ENCODE peak calls at places on chromosomes 13 and 19, in nine cellular contexts. U is kidney, E is psoas muscle, M is endodermal cell, N is body of pancreas, S is breast epithelium, J is OCI-LY7, L is pancreas, D is heart right ventricle. Y is an unnamed sample. For H3K4me1, the result is how much of the 10 kb centered on the place peaks cover.

GRCh38 chr19:43735957-43736356 is 18.8 kb downstream of the SMG9 start:
- DNase-seq in U (no peak), E (no peak), M (no peak), N (no peak), S (no peak), J (no peak), L (no peak), D (no peak), Y (no peak)

GRCh38 chr19:43574424-43575155 is 737 bp downstream of the XRCC1 start:
- DNase-seq in U (no peak), E (no peak), M (no peak), N (no peak), S (no peak), J (no peak), L (peak), D (no peak), Y (no peak)

GRCh38 chr19:35207391-35207871 is 21.1 kb downstream of the FAM187B start:
- DNase-seq in U (no peak), E (no peak), M (no peak), N (no peak), S (no peak), J (no peak), L (no peak), D (no peak), Y (no peak)

GRCh38 chr19:58519087-58519354 is 589 bp downstream of the ZBTB45 start:
- DNase-seq in U (peak), E (peak), M (peak), N (peak), S (peak), J (peak), L (peak), D (peak), Y (peak)

GRCh38 chr13:75426421-75426820 is 55.5 kb downstream of the TBC1D4 start:
- DNase-seq in U (no peak), E (no peak), M (no peak), N (no peak), S (peak), J (no peak), L (no peak), D (no peak), Y (no peak)

GRCh38 chr13:68749801-68750200 is 1357.8 kb upstream of the ATXN8OS start:
- DNase-seq in U (no peak), E (no peak), M (no peak), N (no peak), S (no peak), J (no peak), L (no peak), D (no peak), Y (no peak)

GRCh38 chr13:31468114-31468902 is 268.5 kb downstream of the B3GLCT start:
- DNase-seq in U (no peak), E (no peak), M (no peak), N (no peak), S (no peak), J (no peak), L (no peak), D (no peak), Y (no peak)

GRCh38 chr19:8575467-8575997 is 1.7 kb downstream of the MYO1F start:
- DNase-seq in U (no peak), E (no peak), M (peak), N (no peak), S (no peak), J (no peak), L (no peak), D (no peak), Y (no peak)

GRCh38 chr13:73200432-73200831 is 141.6 kb downstream of the KLF5 start:
- DNase-seq in U (no peak), E (no peak), M (no peak), N (peak), S (peak), J (no peak), L (no peak), D (no peak), Y (no peak)

GRCh38 chr13:41960700-41961697 is at the start of gene VWA8:
- DNase-seq in U (peak), E (peak), M (peak), N (peak), S (peak), J (peak), L (peak), D (peak), Y (peak)

GRCh38 chr19:13154911-13155471 is 4.8 kb downstream of the IER2 start:
- DNase-seq in U (peak), E (peak), M (peak), N (peak), S (peak), J (peak), L (peak), D (peak), Y (peak)

GRCh38 chr19:34336781-34337271 is 28.2 kb upstream of the GPI start:
- DNase-seq in U (no peak), E (no peak), M (no peak), N (no peak), S (no peak), J (peak), L (no peak), D (peak), Y (no peak)

GRCh38 chr19:11278670-11279069 is 16.3 kb upstream of the DOCK6 start:
- DNase-seq in U (no peak), E (no peak), M (peak), N (no peak), S (no peak), J (no peak), L (no peak), D (no peak), Y (no peak)

GRCh38 chr13:19618925-19619324 is 14.5 kb upstream of the MPHOSPH8 start:
- DNase-seq in U (no peak), E (no peak), M (peak), N (peak), S (no peak), J (peak), L (no peak), D (no peak), Y (no peak)

GRCh38 chr13:21735621-21736401 is 64.9 kb downstream of the FGF9 start:
- DNase-seq in U (no peak), E (no peak), M (peak), N (peak), S (no peak), J (no peak), L (no peak), D (peak), Y (peak)

GRCh38 chr19:44576843-44577565 is 36.4 kb upstream of the IGSF23 start:
- DNase-seq in U (no peak), E (no peak), M (peak), N (peak), S (no peak), J (peak), L (peak), D (no peak), Y (no peak)

GRCh38 chr13:102599451-102600012 is 2.7 kb downstream of the TPP2 start:
- DNase-seq in U (no peak), E (no peak), M (no peak), N (no peak), S (no peak), J (no peak), L (no peak), D (no peak), Y (no peak)

DNA sequence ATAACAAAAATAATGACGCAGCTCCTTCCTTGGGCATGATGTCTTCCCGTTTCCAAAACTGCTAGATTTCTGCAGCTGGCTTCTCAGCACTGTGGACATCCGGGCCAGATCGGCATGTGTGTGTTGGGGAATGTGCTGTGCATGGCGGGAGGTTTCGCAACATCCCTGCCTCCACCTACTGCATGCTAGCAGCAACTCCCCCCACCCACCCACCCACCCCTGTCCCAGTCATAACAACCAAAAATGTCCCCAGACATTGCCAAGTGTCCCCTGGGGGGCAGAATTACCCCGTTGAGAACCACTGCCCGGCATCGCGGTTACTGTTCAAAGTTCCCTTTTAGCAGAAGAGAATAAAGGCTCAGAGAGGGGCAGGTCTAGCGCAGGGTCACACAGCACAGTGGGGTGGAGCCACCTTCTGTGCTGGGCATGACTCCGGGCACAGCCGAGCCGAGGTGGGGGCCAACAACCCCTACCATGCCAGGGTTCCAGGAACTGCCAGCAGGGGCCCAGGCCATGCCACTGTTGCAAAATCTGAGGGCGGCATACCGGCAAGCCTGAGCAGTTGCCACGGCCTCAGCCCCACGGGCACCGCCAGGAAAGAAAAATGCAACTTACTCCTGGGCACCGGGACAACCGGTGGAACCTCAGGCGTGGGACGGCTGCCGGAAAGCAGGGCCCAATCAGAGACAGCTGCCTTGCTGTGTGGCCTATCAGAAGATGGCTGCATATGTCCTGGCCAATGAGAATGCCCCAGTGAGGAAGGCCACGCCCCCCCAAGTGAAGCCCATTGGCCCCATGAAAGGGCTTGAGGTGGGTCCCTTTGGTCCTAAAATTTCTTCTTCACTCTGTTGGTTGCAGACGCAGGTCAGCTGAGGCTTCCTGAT is 22.5 kb upstream of the NFIC start:
- DNase-seq in U (peak), E (peak), M (peak), N (peak), S (peak), J (peak), L (peak), D (peak), Y (peak)
- H3K4me3 ChIP-seq in U (no peak), E (peak), M (no peak), N (no peak), S (peak), J (no peak), L (no peak), D (peak), Y (peak)

DNA sequence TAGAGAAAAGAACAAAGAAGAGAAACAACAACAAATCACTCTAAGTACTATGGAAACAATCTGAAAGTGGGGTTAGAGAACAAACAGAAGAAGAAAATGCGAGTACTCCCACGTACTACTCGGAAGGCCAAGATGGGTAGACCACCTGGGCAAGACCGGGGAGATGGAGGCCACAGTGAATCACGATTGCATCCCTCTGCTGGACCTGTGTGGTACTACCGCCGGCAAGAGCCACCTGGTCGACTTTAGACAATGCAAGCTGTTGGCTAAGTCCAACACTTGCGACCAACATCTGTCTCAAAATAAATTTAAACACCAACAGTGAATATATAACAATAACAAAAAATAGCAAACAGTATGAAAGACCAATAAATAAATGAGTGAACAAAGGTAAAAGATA is 45.5 kb upstream of the ZNF91 start:
- DNase-seq in U (no peak), E (no peak), M (peak), N (no peak), S (no peak), J (peak), L (no peak), D (no peak), Y (no peak)
- TF ChIP-seq CTCF in U (peak), E (peak), M (peak), N (peak), S (no peak), J (peak), L (no peak), D (no peak), Y (peak)

DNA sequence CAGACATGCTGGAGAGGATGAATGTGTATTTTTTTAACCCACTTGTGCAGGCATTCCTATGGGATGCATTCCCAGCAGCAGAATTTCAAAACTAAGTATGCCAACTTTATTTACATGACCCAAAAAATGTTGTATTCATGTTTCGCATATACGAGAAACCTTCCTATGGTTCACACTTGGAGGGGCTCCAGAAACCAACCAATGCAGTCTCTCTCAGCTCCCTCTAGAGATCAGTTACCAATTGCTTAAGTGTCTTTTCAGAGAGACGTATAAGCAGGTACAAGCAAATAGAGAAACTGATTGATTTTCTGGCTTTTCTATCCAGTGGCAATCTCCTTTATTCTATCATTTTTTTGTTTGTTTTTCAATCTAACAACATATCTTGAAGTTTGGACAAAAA is 5.5 kb upstream of the PTOV1 start:
- DNase-seq in U (no peak), E (no peak), M (no peak), N (no peak), S (no peak), J (no peak), L (no peak), D (no peak), Y (no peak)
- H3K4me1 ChIP-seq in U (under half), E (under half), M (under half), N (under half), S (under half), J (under half), L (under half), D (under half), Y (under half)

GRCh38 chr13:97979556-97979955 is 26.1 kb downstream of the IPO5 start:
- DNase-seq in U (no peak), E (no peak), M (no peak), N (no peak), S (no peak), J (no peak), L (no peak), D (no peak), Y (no peak)
- H3K4me3 ChIP-seq in U (no peak), E (no peak), M (no peak), N (no peak), S (no peak), J (no peak), L (no peak), D (no peak), Y (no peak)

DNA sequence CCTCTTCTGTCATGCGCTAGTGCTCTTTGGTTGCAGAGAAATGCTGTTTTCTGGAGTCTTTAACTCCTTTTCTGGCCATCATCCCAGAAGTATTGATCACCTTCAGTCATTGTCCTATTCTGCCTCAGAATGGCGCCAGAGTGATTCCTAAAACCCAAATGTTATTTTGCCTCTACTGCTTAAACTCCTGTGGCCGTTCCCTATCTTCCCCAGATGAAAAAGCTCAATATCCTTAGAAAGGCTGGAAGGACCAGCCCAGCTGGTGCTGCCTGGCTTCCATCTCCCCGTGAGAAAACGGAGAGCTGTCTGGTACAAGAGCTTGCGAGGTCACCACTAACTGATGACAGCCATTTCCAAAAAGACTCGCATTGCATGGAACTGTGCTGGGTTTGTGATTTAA is 179.1 kb downstream of the RBM26 start:
- DNase-seq in U (no peak), E (no peak), M (peak), N (no peak), S (no peak), J (no peak), L (no peak), D (no peak), Y (no peak)
- TF ChIP-seq CTCF in U (no peak), E (no peak), M (peak), N (no peak), S (no peak), J (no peak), L (no peak), D (no peak), Y (no peak)

DNA sequence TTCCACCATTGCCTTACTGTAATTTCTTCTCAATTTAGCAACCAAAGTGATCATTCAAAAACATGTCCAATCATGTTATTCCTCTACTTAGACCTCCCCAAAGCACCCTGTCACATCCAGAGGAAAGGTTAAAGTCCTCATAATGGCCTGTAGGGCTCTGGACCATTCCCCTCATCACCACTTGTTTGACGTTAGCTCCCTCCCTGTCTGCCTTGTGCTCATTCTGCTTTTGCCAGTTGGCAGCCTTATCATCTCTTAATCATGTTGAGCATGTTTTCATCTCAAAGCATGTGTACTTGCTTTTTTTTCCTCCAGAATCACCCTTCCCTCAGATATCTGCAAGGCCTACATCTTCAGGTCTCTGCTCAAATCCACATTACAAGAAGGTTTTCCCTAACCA is 25.8 kb downstream of the UBAC2 start:
- DNase-seq in U (no peak), E (no peak), M (no peak), N (no peak), S (no peak), J (no peak), L (no peak), D (no peak), Y (no peak)
- H3K4me1 ChIP-seq in U (under half), E (half or more), M (under half), N (under half), S (under half), J (half or more), L (under half), D (half or more), Y (half or more)

GRCh38 chr13:24389506-24389905 is 80.1 kb downstream of the C1QTNF9 start:
- DNase-seq in U (no peak), E (no peak), M (no peak), N (no peak), S (no peak), J (no peak), L (no peak), D (no peak), Y (no peak)

GRCh38 chr13:24381539-24382265 is 72.3 kb downstream of the C1QTNF9 start:
- DNase-seq in U (no peak), E (peak), M (no peak), N (no peak), S (no peak), J (no peak), L (no peak), D (no peak), Y (no peak)

GRCh38 chr13:24386816-24387708 is 77.7 kb downstream of the C1QTNF9 start:
- DNase-seq in U (no peak), E (no peak), M (no peak), N (no peak), S (no peak), J (no peak), L (no peak), D (no peak), Y (no peak)

DNA sequence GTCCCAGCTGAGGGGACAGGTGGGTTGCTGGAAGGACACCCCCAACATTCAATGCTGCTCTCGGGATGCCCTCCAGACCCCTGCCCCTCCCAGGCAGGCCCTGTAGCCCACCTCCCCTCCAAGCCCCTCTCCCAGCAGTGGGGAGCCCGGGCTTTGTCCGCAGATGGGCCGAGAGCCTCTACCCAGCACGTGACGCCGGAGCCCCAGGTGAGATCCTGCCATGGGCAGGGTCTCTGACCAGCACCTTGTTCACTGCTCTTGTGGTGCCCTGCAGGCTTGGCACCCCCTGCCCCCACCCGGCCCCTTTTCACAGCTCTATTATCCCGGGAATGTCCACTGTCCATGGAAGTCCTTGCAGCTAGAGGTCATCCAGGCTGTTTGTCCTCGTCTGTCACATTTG is 76.5 kb downstream of the C1QTNF9 start:
- DNase-seq in U (no peak), E (no peak), M (no peak), N (no peak), S (no peak), J (no peak), L (no peak), D (no peak), Y (no peak)
- H3K4me3 ChIP-seq in U (no peak), E (no peak), M (no peak), N (no peak), S (no peak), J (no peak), L (no peak), D (no peak), Y (no peak)

GRCh38 chr19:18157465-18158063 is 4.6 kb downstream of the PIK3R2 start:
- DNase-seq in U (no peak), E (peak), M (peak), N (peak), S (peak), J (peak), L (peak), D (no peak), Y (no peak)
- TF ChIP-seq CTCF in U (no peak), E (no peak), M (no peak), N (no peak), S (no peak), J (peak), L (no peak), D (no peak), Y (no peak)

GRCh38 chr19:1858412-1859081 is 4.8 kb downstream of the KLF16 start:
- DNase-seq in U (peak), E (no peak), M (no peak), N (no peak), S (no peak), J (no peak), L (peak), D (no peak), Y (no peak)

GRCh38 chr19:1860133-1860775 is 3.1 kb downstream of the KLF16 start:
- DNase-seq in U (peak), E (peak), M (peak), N (peak), S (peak), J (peak), L (peak), D (peak), Y (peak)

GRCh38 chr19:1860821-1861598 is 2.4 kb downstream of the KLF16 start:
- DNase-seq in U (no peak), E (no peak), M (no peak), N (no peak), S (no peak), J (no peak), L (no peak), D (no peak), Y (no peak)

GRCh38 chr19:1857648-1858326 is 5.6 kb downstream of the KLF16 start:
- DNase-seq in U (peak), E (no peak), M (no peak), N (no peak), S (no peak), J (no peak), L (no peak), D (no peak), Y (peak)

DNA sequence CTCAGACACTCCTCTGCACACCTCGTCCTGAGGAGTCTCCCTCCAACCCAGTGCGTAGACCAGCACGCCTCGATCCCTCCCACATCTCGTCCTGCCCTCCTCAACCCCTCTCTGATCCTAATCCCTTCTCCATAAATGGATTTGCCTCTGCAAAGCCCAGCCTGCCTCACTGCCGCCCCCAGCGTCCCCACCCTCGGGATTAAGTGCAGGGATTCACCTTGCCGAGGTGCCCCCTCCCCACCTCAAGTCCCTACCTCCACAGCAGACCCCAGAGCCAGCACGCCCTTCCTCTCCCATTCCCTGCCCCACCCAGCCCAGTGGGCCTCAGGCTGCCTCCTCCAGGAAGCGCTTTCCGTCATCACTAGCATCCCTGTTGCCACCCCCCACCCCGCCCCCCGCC is 4.1 kb downstream of the KLF16 start:
- DNase-seq in U (no peak), E (no peak), M (peak), N (no peak), S (no peak), J (no peak), L (no peak), D (no peak), Y (no peak)
- H3K4me1 ChIP-seq in U (under half), E (under half), M (under half), N (half or more), S (under half), J (half or more), L (under half), D (half or more), Y (under half)